ENCODE peak calls at places on chromosomes 16 and 17, in nine cellular contexts. W, Q, U, O, J, L, G, B and D are unnamed samples.

GRCh38 chr16:89556750-89557149 is 3.7 kb upstream of the RPL13 start:
- DNase-seq in W (no peak), Q (no peak), U (no peak), O (no peak), J (no peak), L (no peak), G (no peak), B (no peak), D (no peak)

GRCh38 chr16:15484662-15485061 is 50.3 kb downstream of the BMERB1 start:
- DNase-seq in W (no peak), Q (peak), U (no peak), O (no peak), J (no peak), L (peak), G (no peak), B (no peak), D (no peak)

GRCh38 chr16:89052191-89052787 is 41.4 kb upstream of the ACSF3 start:
- DNase-seq in W (no peak), Q (no peak), U (no peak), O (no peak), J (no peak), L (no peak), G (no peak), B (no peak), D (no peak)

GRCh38 chr17:19388791-19389190 is 1.8 kb upstream of the MFAP4 start:
- DNase-seq in W (peak), Q (peak), U (no peak), O (no peak), J (no peak), L (no peak), G (no peak), B (no peak), D (no peak)

GRCh38 chr16:20049831-20050230 is 23.9 kb downstream of the GPR139 start:
- DNase-seq in W (no peak), Q (no peak), U (no peak), O (no peak), J (no peak), L (no peak), G (no peak), B (no peak), D (no peak)

GRCh38 chr17:64262422-64263260 is at the start of gene TEX2:
- DNase-seq in W (peak), Q (no peak), U (peak), O (peak), J (peak), L (peak), G (peak), B (peak), D (peak)

GRCh38 chr17:17819561-17819995 is 17.2 kb downstream of the SREBF1 start:
- DNase-seq in W (peak), Q (peak), U (peak), O (no peak), J (peak), L (peak), G (peak), B (no peak), D (no peak)

GRCh38 chr16:84922351-84923135 is 88.8 kb downstream of the ZDHHC7 start:
- DNase-seq in W (peak), Q (peak), U (no peak), O (peak), J (no peak), L (peak), G (no peak), B (peak), D (peak)

GRCh38 chr16:89847056-89847929 is 19.0 kb downstream of the SPIRE2 start:
- DNase-seq in W (no peak), Q (no peak), U (no peak), O (no peak), J (no peak), L (no peak), G (peak), B (no peak), D (no peak)

GRCh38 chr17:438191-438590 is 85.6 kb upstream of the RPH3AL start:
- DNase-seq in W (no peak), Q (no peak), U (no peak), O (no peak), J (no peak), L (no peak), G (no peak), B (no peak), D (no peak)

GRCh38 chr17:50542795-50543774 is 3.9 kb upstream of the SPATA20 start:
- DNase-seq in W (peak), Q (no peak), U (no peak), O (peak), J (no peak), L (no peak), G (no peak), B (no peak), D (no peak)

GRCh38 chr17:15917439-15918027 is 27.4 kb upstream of the ADORA2B start:
- DNase-seq in W (no peak), Q (no peak), U (no peak), O (no peak), J (no peak), L (peak), G (no peak), B (no peak), D (no peak)

GRCh38 chr17:34276826-34277225 is 6.8 kb downstream of the CCL7 start:
- DNase-seq in W (no peak), Q (no peak), U (no peak), O (no peak), J (no peak), L (peak), G (no peak), B (no peak), D (no peak)

GRCh38 chr17:82879241-82879640 is 39.4 kb upstream of the ZNF750 start:
- DNase-seq in W (no peak), Q (no peak), U (no peak), O (no peak), J (no peak), L (no peak), G (no peak), B (no peak), D (no peak)

GRCh38 chr16:46922239-46922638 is 38.1 kb downstream of the GPT2 start:
- DNase-seq in W (no peak), Q (no peak), U (no peak), O (no peak), J (no peak), L (no peak), G (no peak), B (no peak), D (no peak)

GRCh38 chr17:8740486-8740885 is 4.2 kb downstream of the CCDC42 start:
- DNase-seq in W (no peak), Q (no peak), U (peak), O (no peak), J (peak), L (no peak), G (peak), B (no peak), D (no peak)

GRCh38 chr16:22216191-22216831 is 10.2 kb downstream of the EEF2K start:
- DNase-seq in W (peak), Q (peak), U (no peak), O (no peak), J (no peak), L (peak), G (no peak), B (no peak), D (no peak)

GRCh38 chr16:49236216-49236615 is 45.4 kb downstream of the CBLN1 start:
- DNase-seq in W (no peak), Q (no peak), U (no peak), O (no peak), J (no peak), L (no peak), G (no peak), B (no peak), D (no peak)

GRCh38 chr17:79658811-79659207 is 48.0 kb upstream of the RBFOX3 start:
- DNase-seq in W (no peak), Q (peak), U (no peak), O (peak), J (no peak), L (peak), G (peak), B (no peak), D (peak)

GRCh38 chr17:82536220-82537201 is 17.0 kb downstream of the FOXK2 start:
- DNase-seq in W (peak), Q (peak), U (no peak), O (peak), J (no peak), L (peak), G (no peak), B (peak), D (peak)

GRCh38 chr16:89955001-89955685 is 6.6 kb downstream of the DEF8 start:
- DNase-seq in W (no peak), Q (no peak), U (no peak), O (no peak), J (no peak), L (no peak), G (no peak), B (no peak), D (no peak)

GRCh38 chr16:16073884-16074781 is 124.7 kb downstream of the ABCC1 start:
- DNase-seq in W (no peak), Q (peak), U (no peak), O (no peak), J (no peak), L (peak), G (no peak), B (no peak), D (peak)

GRCh38 chr16:84484579-84485254 is 19.7 kb downstream of the MEAK7 start:
- DNase-seq in W (peak), Q (peak), U (no peak), O (peak), J (no peak), L (peak), G (no peak), B (peak), D (peak)

GRCh38 chr16:81548901-81549546 is 104.4 kb downstream of the CMIP start:
- DNase-seq in W (no peak), Q (no peak), U (no peak), O (no peak), J (no peak), L (no peak), G (no peak), B (no peak), D (no peak)

GRCh38 chr16:67215690-67216089 is 11.2 kb upstream of the TMEM208 start:
- DNase-seq in W (no peak), Q (no peak), U (no peak), O (no peak), J (no peak), L (no peak), G (no peak), B (no peak), D (no peak)

GRCh38 chr16:28313587-28313986 is 21.3 kb downstream of the SBK1 start:
- DNase-seq in W (no peak), Q (no peak), U (no peak), O (no peak), J (no peak), L (no peak), G (no peak), B (no peak), D (no peak)

GRCh38 chr17:57125406-57125805 is 40.4 kb downstream of the AKAP1 start:
- DNase-seq in W (no peak), Q (no peak), U (no peak), O (no peak), J (no peak), L (no peak), G (no peak), B (no peak), D (no peak)

GRCh38 chr16:11556214-11556819 is 30.4 kb downstream of the LITAF start:
- DNase-seq in W (no peak), Q (no peak), U (no peak), O (no peak), J (no peak), L (no peak), G (no peak), B (no peak), D (no peak)

GRCh38 chr16:85084841-85085535 is 27.3 kb downstream of the CIBAR2 start:
- DNase-seq in W (no peak), Q (no peak), U (no peak), O (no peak), J (no peak), L (no peak), G (no peak), B (no peak), D (no peak)

GRCh38 chr16:23369416-23369815 is 67.3 kb downstream of the SCNN1B start:
- DNase-seq in W (no peak), Q (no peak), U (no peak), O (no peak), J (no peak), L (no peak), G (no peak), B (no peak), D (no peak)

GRCh38 chr16:63720848-63721247 is 1401.0 kb downstream of the CDH11 start:
- DNase-seq in W (no peak), Q (no peak), U (no peak), O (no peak), J (no peak), L (peak), G (no peak), B (no peak), D (no peak)
- TF ChIP-seq CTCF in W (no peak), Q (no peak), U (no peak), O (no peak), J (no peak), L (peak), G (no peak), B (peak), D (no peak)

DNA sequence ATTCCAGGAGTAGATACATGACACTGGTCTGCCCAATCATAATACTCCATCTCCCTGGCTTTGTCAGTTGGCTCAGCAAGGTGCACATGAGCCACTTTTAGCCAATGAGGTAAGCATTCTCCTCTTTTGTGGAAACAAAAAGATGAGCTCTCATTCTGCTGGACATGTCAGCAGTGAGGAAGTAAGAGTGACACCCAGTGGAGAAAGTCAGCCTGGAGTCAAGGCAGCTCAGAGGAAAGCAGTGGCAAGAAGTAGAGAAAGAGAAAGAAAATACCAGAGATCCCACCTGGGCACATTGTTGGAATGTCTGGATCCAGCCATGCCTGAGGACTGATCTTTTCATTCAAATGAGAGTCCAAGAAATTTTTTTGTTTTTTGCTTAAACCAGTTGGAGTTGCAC is 496.9 kb upstream of the C16orf82 start:
- DNase-seq in W (peak), Q (no peak), U (no peak), O (no peak), J (no peak), L (no peak), G (peak), B (peak), D (peak)
- TF ChIP-seq CTCF in W (peak), Q (no peak), U (peak), O (no peak), J (no peak), L (no peak), G (peak), B (peak), D (no peak)

DNA sequence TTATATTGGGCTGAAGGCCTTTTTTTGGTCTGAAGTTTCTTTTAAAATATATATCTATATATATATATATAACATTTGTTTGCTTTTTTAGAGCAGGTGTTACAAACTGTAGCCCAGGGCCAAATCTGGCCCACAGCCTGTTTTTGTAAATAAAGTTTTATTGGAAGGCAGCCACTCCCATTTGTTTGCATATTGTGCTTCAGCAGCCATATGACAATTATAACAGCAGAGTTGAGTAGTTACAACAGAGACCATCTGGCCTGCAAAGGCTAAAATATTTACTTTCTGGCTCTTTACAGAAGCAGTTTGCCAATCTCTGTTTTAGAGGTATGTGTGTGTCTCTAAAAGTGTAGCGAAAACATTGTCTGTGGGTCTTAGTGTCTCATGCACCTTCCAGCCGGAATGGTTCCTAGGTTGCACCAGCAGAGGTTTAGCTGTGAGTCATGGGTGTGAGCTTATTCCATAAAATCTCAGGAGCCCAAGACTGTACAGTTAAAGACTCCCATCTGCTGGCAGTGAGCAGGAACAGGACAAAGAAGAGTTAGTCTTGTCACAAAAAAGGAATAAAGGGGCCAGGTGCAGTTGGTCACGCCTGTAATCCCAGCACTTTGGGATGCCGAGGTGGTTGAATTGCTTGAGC is 23.8 kb downstream of the LCMT1 start:
- DNase-seq in W (no peak), Q (peak), U (no peak), O (no peak), J (no peak), L (peak), G (no peak), B (no peak), D (no peak)
- TF ChIP-seq CTCF in W (no peak), Q (peak), U (no peak), O (no peak), J (no peak), L (no peak), G (no peak), B (no peak), D (no peak)

GRCh38 chr16:58057784-58058183 is 32.2 kb downstream of the MMP15 start:
- DNase-seq in W (no peak), Q (no peak), U (no peak), O (no peak), J (no peak), L (no peak), G (no peak), B (no peak), D (no peak)

GRCh38 chr16:58057126-58057525 is 31.6 kb downstream of the MMP15 start:
- DNase-seq in W (no peak), Q (no peak), U (no peak), O (no peak), J (no peak), L (no peak), G (no peak), B (no peak), D (no peak)

GRCh38 chr16:58054289-58054688 is 28.7 kb downstream of the MMP15 start:
- DNase-seq in W (no peak), Q (no peak), U (no peak), O (no peak), J (no peak), L (no peak), G (no peak), B (no peak), D (no peak)

GRCh38 chr16:58053682-58054005 is 28.1 kb downstream of the MMP15 start:
- DNase-seq in W (no peak), Q (no peak), U (no peak), O (no peak), J (no peak), L (no peak), G (no peak), B (no peak), D (no peak)

DNA sequence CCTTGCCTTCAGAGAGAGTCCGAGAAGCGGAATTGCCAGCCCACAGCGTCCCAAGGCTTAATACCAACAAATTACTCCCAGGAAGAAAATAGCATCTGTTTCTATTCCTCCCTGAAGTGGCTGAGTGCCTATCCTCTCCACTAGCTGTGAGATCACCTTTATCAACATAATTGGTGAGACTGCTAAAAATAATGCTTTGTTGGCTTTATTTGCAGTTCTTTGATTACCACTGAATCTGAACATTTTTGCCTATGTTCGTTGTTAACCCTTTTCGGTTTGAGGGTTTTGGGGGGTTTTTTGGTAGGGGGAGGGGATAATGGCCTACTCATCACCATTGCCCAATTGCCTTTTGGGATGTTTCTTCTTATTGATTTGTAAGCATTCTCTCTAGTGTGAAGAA is 31.0 kb downstream of the MMP15 start:
- DNase-seq in W (no peak), Q (no peak), U (no peak), O (no peak), J (no peak), L (no peak), G (no peak), B (no peak), D (no peak)
- TF ChIP-seq CTCF in W (no peak), Q (no peak), U (no peak), O (no peak), J (no peak), L (no peak), G (no peak), B (no peak), D (no peak)

GRCh38 chr17:20944014-20944905 is 98.6 kb downstream of the USP22 start:
- DNase-seq in W (peak), Q (no peak), U (peak), O (no peak), J (no peak), L (no peak), G (peak), B (no peak), D (peak)
- TF ChIP-seq CTCF in W (no peak), Q (no peak), U (peak), O (no peak), J (no peak), L (no peak), G (peak), B (no peak), D (peak)

GRCh38 chr16:575354-576196 is 5.8 kb downstream of the PIGQ start:
- DNase-seq in W (no peak), Q (no peak), U (no peak), O (no peak), J (no peak), L (no peak), G (no peak), B (no peak), D (no peak)

GRCh38 chr16:577796-578195 is 8.0 kb downstream of the PIGQ start:
- DNase-seq in W (no peak), Q (no peak), U (no peak), O (no peak), J (no peak), L (no peak), G (no peak), B (no peak), D (no peak)

GRCh38 chr16:578232-578869 is 8.6 kb downstream of the PIGQ start:
- DNase-seq in W (no peak), Q (no peak), U (no peak), O (no peak), J (no peak), L (no peak), G (no peak), B (no peak), D (no peak)

GRCh38 chr16:576197-576822 is 6.5 kb downstream of the PIGQ start:
- DNase-seq in W (no peak), Q (no peak), U (no peak), O (no peak), J (no peak), L (no peak), G (no peak), B (no peak), D (no peak)

GRCh38 chr16:576823-577201 is 7.0 kb downstream of the PIGQ start:
- DNase-seq in W (no peak), Q (no peak), U (no peak), O (no peak), J (no peak), L (no peak), G (no peak), B (no peak), D (no peak)
- TF ChIP-seq CTCF in W (no peak), Q (peak), U (peak), O (no peak), J (no peak), L (no peak), G (no peak), B (no peak), D (no peak)